ENCODE peak calls at places on chromosomes 6 and 20, in four cellular contexts. D is activated CD4-positive, alpha-beta T cell treated with anti-CD3 and anti-CD28 coated beads, Interleukin-2, amount 10 ng/mL, durations not matched to agents 7 days and 5 days; X is skeletal muscle cell; E is ACHN. A is an unnamed sample.

GRCh38 chr6:122322824-122323223 is 76.6 kb upstream of the HSF2 start:
- DNase-seq in X (peak; percentile 40), D (no peak), E (peak; percentile 20), A (no peak)

GRCh38 chr6:30748851-30749540 is 4.6 kb upstream of the IER3 start:
- DNase-seq in D (no peak), X (no peak), E (peak; percentile 68), A (peak; percentile 42)

GRCh38 chr6:81130969-81131368 is 621.5 kb downstream of the TENT5A start:
- DNase-seq in D (no peak), X (no peak), E (no peak), A (no peak)

GRCh38 chr6:73854998-73855718 is 159.2 kb downstream of the CD109 start:
- DNase-seq in D (peak; percentile 63), E (peak; percentile 58), X (no peak), A (peak; percentile 78)

GRCh38 chr6:10418862-10419748 is 4.2 kb upstream of the TFAP2A start:
- DNase-seq in E (peak; percentile 62), X (no peak), D (no peak), A (no peak)

GRCh38 chr6:89260310-89260709 is 43.2 kb upstream of the GABRR1 start:
- DNase-seq in E (no peak), X (no peak), D (no peak), A (no peak)

GRCh38 chr20:34829191-34829590 is 3.7 kb upstream of the NCOA6 start:
- DNase-seq in X (no peak), E (no peak), D (no peak), A (no peak)

GRCh38 chr20:34753706-34754461 is 49.7 kb downstream of the TP53INP2 start:
- DNase-seq in E (no peak), X (no peak), D (no peak), A (no peak)

GRCh38 chr6:162177733-162178132 is 549.8 kb downstream of the PRKN start:
- DNase-seq in E (no peak), D (no peak), X (peak; percentile 14), A (peak; percentile 16)

GRCh38 chr6:72626126-72626525 is 4.3 kb downstream of the KCNQ5 start:
- DNase-seq in X (no peak), D (no peak), E (no peak), A (no peak)

GRCh38 chr6:11232968-11233626 is 629 bp upstream of the NEDD9 start:
- DNase-seq in X (no peak), E (peak; percentile 24), D (no peak), A (peak; percentile 80)

GRCh38 chr20:50561379-50562078 is 51.3 kb downstream of the PTPN1 start:
- DNase-seq in D (no peak), E (peak; percentile 89), X (peak; percentile 90), A (peak; percentile 86)

GRCh38 chr6:167930300-167930699 is 67.2 kb upstream of the KIF25 start:
- DNase-seq in X (no peak), D (no peak), E (peak; percentile 85), A (no peak)

GRCh38 chr6:108200631-108201030 is 34.8 kb downstream of the NR2E1 start:
- DNase-seq in E (no peak), D (no peak), X (peak; percentile 23), A (no peak)

GRCh38 chr6:106870824-106871300 is 103.7 kb downstream of the CD24 start:
- DNase-seq in D (no peak), E (peak; percentile 78), X (no peak), A (peak; percentile 74)

GRCh38 chr6:28543671-28544131 is 18.0 kb downstream of the GPX5 start:
- DNase-seq in D (no peak), E (no peak), X (no peak), A (no peak)

A was measured in HT-29.